ENCODE peak calls at places on chromosomes 11 and 22, in five cellular contexts. H is kidney, B is IMR-90, U is Panc1, W is transverse colon. J is an unnamed sample. For H3K4me1, the result is how much of the 10 kb centered on the place peaks cover.

GRCh38 chr11:68749061-68749491 is 2.2 kb downstream of the TESMIN start:
- DNase-seq in H (no peak), B (peak), U (no peak), W (no peak), J (no peak)

GRCh38 chr11:1209371-1210057 is 13.4 kb upstream of the MUC5B start:
- DNase-seq in H (peak), B (no peak), U (no peak), W (no peak), J (peak)

GRCh38 chr11:18347471-18348125 is 25.2 kb downstream of the GTF2H1 start:
- DNase-seq in H (no peak), B (peak), U (no peak), W (no peak), J (no peak)

GRCh38 chr11:61969838-61970452 is 2.5 kb upstream of the FTH1 start:
- DNase-seq in H (no peak), B (peak), U (no peak), W (no peak), J (no peak)

GRCh38 chr11:19631657-19632325 is 80.8 kb upstream of the NAV2 start:
- DNase-seq in H (no peak), B (no peak), U (no peak), W (no peak), J (no peak)

GRCh38 chr22:38104084-38104483 is 6.4 kb downstream of the BAIAP2L2 start:
- DNase-seq in H (no peak), B (peak), U (no peak), W (no peak), J (no peak)

GRCh38 chr11:27161071-27161470 is 120.5 kb downstream of the BBOX1 start:
- DNase-seq in H (no peak), B (peak), U (no peak), W (no peak), J (no peak)

GRCh38 chr11:134120143-134120850 is 51.4 kb downstream of the JAM3 start:
- DNase-seq in H (peak), B (peak), U (no peak), W (peak), J (peak)

GRCh38 chr11:11841605-11842425 is at the start of gene USP47:
- DNase-seq in H (peak), B (peak), U (no peak), W (peak), J (peak)

GRCh38 chr22:27110985-27111451 is 453.6 kb downstream of the MIAT start:
- DNase-seq in H (no peak), B (peak), U (no peak), W (no peak), J (no peak)

GRCh38 chr22:27108425-27109114 is 451.2 kb downstream of the MIAT start:
- DNase-seq in H (peak), B (no peak), U (no peak), W (peak), J (peak)

GRCh38 chr22:27105142-27106025 is 448.0 kb downstream of the MIAT start:
- DNase-seq in H (no peak), B (peak), U (no peak), W (peak), J (peak)

GRCh38 chr22:27107005-27107404 is 449.6 kb downstream of the MIAT start:
- DNase-seq in H (no peak), B (no peak), U (no peak), W (no peak), J (no peak)

GRCh38 chr22:27107824-27108223 is 450.4 kb downstream of the MIAT start:
- DNase-seq in H (peak), B (peak), U (no peak), W (peak), J (peak)
- H3K4me1 ChIP-seq in H (under half), B (under half), U (under half), W (under half), J (half or more)

GRCh38 chr11:46422588-46422987 is 31.0 kb upstream of the CHRM4 start:
- DNase-seq in H (no peak), B (peak), U (no peak), W (no peak), J (no peak)
- H3K4me3 ChIP-seq in H (no peak), B (no peak), U (no peak), W (no peak), J (no peak)

GRCh38 chr22:49351761-49352221 is 475.9 kb downstream of the BRD1 start:
- DNase-seq in H (peak), B (no peak), U (no peak), W (no peak), J (no peak)

GRCh38 chr22:49349841-49350381 is 477.8 kb downstream of the BRD1 start:
- DNase-seq in H (peak), B (no peak), U (no peak), W (no peak), J (no peak)

GRCh38 chr22:49349181-49349835 is 478.4 kb downstream of the BRD1 start:
- DNase-seq in H (peak), B (no peak), U (no peak), W (no peak), J (no peak)

GRCh38 chr22:49348631-49349030 is 479.0 kb downstream of the BRD1 start:
- DNase-seq in H (peak), B (no peak), U (no peak), W (no peak), J (no peak)

GRCh38 chr22:49350441-49351121 is 477.1 kb downstream of the BRD1 start:
- DNase-seq in H (peak), B (no peak), U (no peak), W (peak), J (no peak)
- TF ChIP-seq CTCF in H (no peak), B (no peak), U (no peak), W (no peak), J (no peak)

GRCh38 chr22:21861290-21861848 is 6.1 kb downstream of the MAPK1 start:
- DNase-seq in H (no peak), B (no peak), U (no peak), W (no peak), J (no peak)
- H3K4me1 ChIP-seq in H (under half), B (under half), U (under half), W (half or more), J (half or more)

DNA sequence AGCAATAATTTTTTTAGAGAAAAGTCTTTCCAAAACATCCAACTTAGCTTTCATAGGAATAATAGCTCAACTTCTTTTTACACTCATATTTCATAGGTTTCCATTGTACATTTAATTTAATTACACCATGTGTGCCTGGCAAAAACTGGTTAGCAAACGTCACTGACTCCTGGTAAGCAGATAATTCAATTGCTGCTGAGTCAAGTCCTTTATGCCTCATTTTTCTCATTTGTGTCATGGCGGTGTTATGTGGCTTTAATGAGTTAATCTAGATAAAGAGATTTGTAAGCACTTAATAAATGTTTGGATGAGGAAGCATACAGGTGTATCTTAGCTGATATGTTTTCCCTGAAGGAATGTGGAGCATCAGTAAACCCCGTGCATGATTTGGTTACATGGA is 41.2 kb upstream of the PAK1 start:
- DNase-seq in H (no peak), B (no peak), U (no peak), W (no peak), J (no peak)
- H3K4me3 ChIP-seq in H (no peak), B (no peak), U (no peak), W (no peak), J (no peak)

GRCh38 chr11:57639321-57640067 is 10.2 kb downstream of the YPEL4 start:
- DNase-seq in H (no peak), B (peak), U (no peak), W (no peak), J (no peak)

GRCh38 chr11:57643802-57644201 is 5.9 kb downstream of the YPEL4 start:
- DNase-seq in H (no peak), B (peak), U (no peak), W (no peak), J (no peak)

GRCh38 chr11:57641011-57641410 is 8.7 kb downstream of the YPEL4 start:
- DNase-seq in H (no peak), B (no peak), U (no peak), W (no peak), J (peak)

GRCh38 chr11:57640068-57640800 is 9.5 kb downstream of the YPEL4 start:
- DNase-seq in H (no peak), B (no peak), U (no peak), W (no peak), J (no peak)

GRCh38 chr11:57641426-57641825 is 8.3 kb downstream of the YPEL4 start:
- DNase-seq in H (no peak), B (peak), U (no peak), W (no peak), J (no peak)
- TF ChIP-seq CTCF in H (peak), B (peak), U (peak), W (peak), J (peak)

GRCh38 chr11:77815459-77815858 is 5.1 kb downstream of the RSF1 start:
- DNase-seq in H (no peak), B (no peak), U (no peak), W (no peak), J (no peak)

GRCh38 chr11:77821349-77821851 is 456 bp downstream of the AAMDC start:
- DNase-seq in H (peak), B (peak), U (no peak), W (peak), J (peak)

GRCh38 chr11:77820565-77821348 is at the start of the genes AAMDC and RSF1:
- DNase-seq in H (peak), B (peak), U (peak), W (peak), J (peak)

GRCh38 chr11:77819921-77820564 is 479 bp downstream of the RSF1 start:
- DNase-seq in H (peak), B (peak), U (no peak), W (peak), J (peak)

GRCh38 chr11:77819411-77819920 is 1.1 kb downstream of the RSF1 start:
- DNase-seq in H (peak), B (peak), U (peak), W (peak), J (peak)
- H3K4me1 ChIP-seq in H (under half), B (under half), U (under half), W (under half), J (under half)